ENCODE peak calls at places on chromosome 12, in six cellular contexts. S is endothelial cell of umbilical vein, I is A549, Z is GM12878, H is K562, E is HepG2. F is an unnamed sample.

GRCh38 chr12:46071769-46072624 is 81.6 kb upstream of the SCAF11 start:
- DNase-seq in H (peak), Z (peak), S (peak), E (peak), I (peak), F (peak)

GRCh38 chr12:97075583-97076268 is 168.7 kb downstream of the NEDD1 start:
- DNase-seq in H (no peak), Z (no peak), S (peak), I (no peak), E (no peak), F (no peak)

GRCh38 chr12:93776581-93777018 is 99.4 kb downstream of the CRADD start:
- DNase-seq in I (no peak), H (no peak), E (no peak), Z (no peak), S (no peak), F (no peak)

GRCh38 chr12:132668191-132669088 is 18.7 kb downstream of the POLE start:
- DNase-seq in H (no peak), E (no peak), S (no peak), I (no peak), Z (no peak), F (no peak)

GRCh38 chr12:28865776-28866175 is 283.3 kb upstream of the FAR2 start:
- DNase-seq in H (no peak), E (no peak), S (no peak), Z (no peak), I (no peak), F (no peak)

GRCh38 chr12:64810831-64811230 is 13.6 kb upstream of the TBC1D30 start:
- DNase-seq in I (no peak), Z (no peak), E (no peak), S (no peak), H (no peak), F (no peak)

GRCh38 chr12:96197503-96198272 is 3.5 kb downstream of the ELK3 start:
- DNase-seq in H (no peak), I (peak), Z (no peak), S (peak), E (no peak), F (no peak)

GRCh38 chr12:75818863-75819262 is 212.7 kb downstream of the PHLDA1 start:
- DNase-seq in S (no peak), Z (no peak), H (no peak), I (no peak), E (no peak), F (no peak)

GRCh38 chr12:45732936-45733335 is 3.4 kb downstream of the ARID2 start:
- DNase-seq in E (no peak), H (no peak), I (no peak), S (peak), Z (no peak), F (no peak)

GRCh38 chr12:14999421-15000047 is 26.7 kb downstream of the PDE6H start:
- DNase-seq in I (no peak), E (no peak), S (no peak), H (no peak), Z (no peak), F (no peak)

GRCh38 chr12:22034709-22035506 is 11.1 kb upstream of the CMAS start:
- DNase-seq in Z (no peak), H (no peak), I (no peak), S (peak), E (no peak), F (no peak)

GRCh38 chr12:49947593-49948226 is 2.8 kb upstream of the AQP2 start:
- DNase-seq in Z (no peak), S (no peak), I (no peak), H (no peak), E (no peak), F (no peak)

GRCh38 chr12:106245767-106246166 is 2.1 kb downstream of the CKAP4 start:
- DNase-seq in E (no peak), Z (no peak), H (no peak), S (peak), I (peak), F (no peak)

GRCh38 chr12:41034686-41035085 is 153.4 kb upstream of the PDZRN4 start:
- DNase-seq in E (no peak), H (no peak), Z (no peak), S (no peak), I (no peak), F (no peak)

GRCh38 chr12:43099691-43100163 is 452.3 kb downstream of the ADAMTS20 start:
- DNase-seq in S (no peak), E (no peak), I (no peak), Z (no peak), H (no peak), F (no peak)

GRCh38 chr12:68374315-68374982 is 42.3 kb upstream of the MDM1 start:
- DNase-seq in S (no peak), H (no peak), I (no peak), E (no peak), Z (peak), F (no peak)

GRCh38 chr12:79857675-79858074 is 77.2 kb downstream of the PPP1R12A start:
- DNase-seq in Z (no peak), S (no peak), E (no peak), H (no peak), I (no peak), F (no peak)

GRCh38 chr12:44053550-44054243 is 217.8 kb downstream of the TMEM117 start:
- DNase-seq in S (peak), I (no peak), Z (no peak), E (no peak), H (no peak), F (no peak)

GRCh38 chr12:49094104-49094948 is at the start of gene DHH:
- DNase-seq in H (peak), Z (no peak), E (no peak), I (no peak), S (peak), F (no peak)

GRCh38 chr12:124385219-124385969 is 90.5 kb downstream of the RFLNA start:
- DNase-seq in I (no peak), Z (no peak), H (no peak), E (no peak), S (no peak), F (no peak)

GRCh38 chr12:96081596-96081995 is 46.2 kb upstream of the LTA4H start:
- DNase-seq in E (no peak), Z (no peak), S (no peak), H (no peak), I (no peak), F (no peak)

GRCh38 chr12:1666215-1666614 is 24.7 kb upstream of the ADIPOR2 start:
- DNase-seq in I (no peak), H (peak), Z (no peak), E (peak), S (no peak), F (peak)

GRCh38 chr12:46506198-46506597 is 133.6 kb upstream of the SLC38A2 start:
- DNase-seq in Z (no peak), S (no peak), E (no peak), I (no peak), H (no peak), F (no peak)

GRCh38 chr12:65442418-65442817 is 163.9 kb downstream of the MSRB3 start:
- DNase-seq in H (no peak), E (no peak), S (no peak), I (no peak), Z (no peak), F (no peak)

GRCh38 chr12:53820503-53820902 is 68.7 kb upstream of the CISTR start:
- DNase-seq in H (no peak), S (no peak), I (peak), Z (no peak), E (no peak), F (peak)

GRCh38 chr12:26690601-26691000 is 142.4 kb downstream of the ITPR2 start:
- DNase-seq in Z (no peak), S (peak), H (no peak), E (no peak), I (no peak), F (no peak)

GRCh38 chr12:10612110-10612509 is 1.3 kb downstream of the MAGOHB start:
- DNase-seq in E (no peak), S (no peak), I (no peak), Z (no peak), H (peak), F (peak)

GRCh38 chr12:10613334-10614055 is at the start of gene MAGOHB:
- DNase-seq in Z (peak), S (peak), H (peak), I (peak), E (peak), F (peak)

GRCh38 chr12:10610188-10610587 is 3.2 kb downstream of the MAGOHB start:
- DNase-seq in I (no peak), H (no peak), E (no peak), S (no peak), Z (no peak), F (no peak)

GRCh38 chr12:10612954-10613333 is 465 bp downstream of the MAGOHB start:
- DNase-seq in Z (no peak), E (no peak), I (no peak), H (peak), S (no peak), F (peak)

DNA sequence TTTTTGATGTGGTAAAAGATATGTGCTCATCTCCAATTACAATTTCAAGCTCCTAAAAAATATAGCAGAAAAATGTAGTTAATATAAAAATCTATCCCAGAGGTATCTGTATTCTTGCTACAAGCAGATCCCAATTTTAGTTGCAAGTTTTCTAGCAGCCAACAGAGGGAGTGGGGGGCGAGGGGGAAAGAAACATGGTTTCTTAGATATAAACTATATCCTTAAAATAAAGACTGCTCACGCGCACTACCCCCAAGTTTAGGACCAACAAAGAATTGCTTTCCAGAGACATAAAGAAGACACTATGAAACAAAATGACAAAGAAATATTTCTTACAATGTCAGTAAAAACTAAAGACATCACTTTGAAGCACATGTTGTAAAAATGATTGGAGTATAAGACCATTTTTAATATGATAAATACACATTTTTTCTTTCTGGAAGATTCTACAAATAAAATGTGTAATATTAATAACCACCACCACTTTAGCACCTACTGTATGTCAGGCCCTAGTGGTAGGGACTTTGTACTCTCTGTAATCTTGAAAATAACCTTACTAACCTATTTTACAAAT is 5.4 kb downstream of the MAGOHB start:
- DNase-seq in S (peak), H (peak), I (no peak), E (no peak), Z (no peak), F (peak)
- TF ChIP-seq MYC in S (no peak), H (no peak), I (no peak), E (no peak), Z (no peak), F (no peak)

GRCh38 chr12:13135336-13136178 is 32.1 kb upstream of the GSG1 start:
- DNase-seq in Z (no peak), I (no peak), E (no peak), H (peak), S (peak), F (no peak)
- TF ChIP-seq CTCF in Z (no peak), I (no peak), E (no peak), H (no peak), S (peak), F (no peak)

GRCh38 chr12:27866382-27867101 is 86.5 kb upstream of the MANSC4 start:
- DNase-seq in H (no peak), S (no peak), Z (no peak), I (no peak), E (no peak), F (no peak)

GRCh38 chr12:27868165-27868564 is 88.1 kb upstream of the MANSC4 start:
- DNase-seq in H (no peak), I (no peak), E (no peak), S (no peak), Z (no peak), F (no peak)

GRCh38 chr12:27864521-27864920 is 84.5 kb upstream of the MANSC4 start:
- DNase-seq in S (peak), E (no peak), I (no peak), H (no peak), Z (no peak), F (no peak)

GRCh38 chr12:27861428-27862167 is 81.6 kb upstream of the MANSC4 start:
- DNase-seq in H (no peak), S (no peak), I (no peak), Z (peak), E (no peak), F (peak)

GRCh38 chr12:27865421-27865820 is 85.4 kb upstream of the MANSC4 start:
- DNase-seq in E (no peak), H (no peak), I (no peak), S (no peak), Z (no peak), F (peak)
- H3K4me3 ChIP-seq in E (no peak), H (no peak), I (no peak), S (no peak), Z (no peak), F (no peak)

GRCh38 chr12:33437598-33437997 is 2.0 kb downstream of the SYT10 start:
- DNase-seq in H (peak), Z (no peak), I (no peak), S (no peak), E (no peak), F (no peak)

GRCh38 chr12:33438025-33438772 is 1.4 kb downstream of the SYT10 start:
- DNase-seq in Z (no peak), S (no peak), I (no peak), H (peak), E (no peak), F (no peak)

GRCh38 chr12:33439587-33440011 is at the start of gene SYT10:
- DNase-seq in S (peak), Z (no peak), H (peak), I (no peak), E (no peak), F (no peak)

GRCh38 chr12:33440477-33440876 is 858 bp upstream of the SYT10 start:
- DNase-seq in E (no peak), Z (no peak), S (no peak), H (peak), I (no peak), F (no peak)

DNA sequence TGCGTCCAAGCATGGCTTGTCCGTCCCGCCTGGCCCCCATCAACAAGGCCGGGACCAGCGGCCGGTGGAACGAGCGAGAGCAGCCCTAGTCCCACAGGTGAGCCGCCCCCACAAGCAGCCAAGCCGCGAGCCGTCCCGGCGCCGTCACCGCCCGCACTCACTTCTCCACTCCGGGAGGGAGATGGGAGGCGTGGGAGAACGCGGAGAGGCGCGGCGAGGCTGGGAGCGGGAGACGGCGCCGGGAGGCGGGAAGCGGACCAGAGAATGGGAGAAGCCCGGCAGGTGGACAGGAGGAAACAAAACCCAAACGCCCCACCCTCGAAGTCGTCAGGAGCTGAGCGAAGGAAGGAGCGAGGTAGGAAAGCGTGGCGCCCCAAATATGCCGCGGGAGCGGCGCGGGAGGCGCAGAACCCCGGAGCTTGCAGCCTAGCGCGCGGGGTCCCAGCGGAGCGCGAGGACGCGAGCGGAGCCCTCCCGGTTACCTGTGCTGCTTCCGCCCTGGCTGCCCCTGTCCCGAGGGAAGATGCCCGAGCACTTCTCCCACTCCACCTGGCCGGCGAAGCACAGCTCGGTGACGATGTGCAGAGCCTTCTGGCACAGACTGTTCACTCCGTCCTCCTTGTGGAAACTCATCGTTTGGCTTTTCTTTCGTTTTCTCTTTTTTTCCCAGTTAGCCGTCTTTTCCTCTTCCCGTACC is 581 bp downstream of the SYT10 start:
- DNase-seq in Z (no peak), H (peak), E (no peak), S (no peak), I (no peak), F (no peak)
- TF ChIP-seq MYC in Z (no peak), H (no peak), E (no peak), S (no peak), I (no peak), F (no peak)

DNA sequence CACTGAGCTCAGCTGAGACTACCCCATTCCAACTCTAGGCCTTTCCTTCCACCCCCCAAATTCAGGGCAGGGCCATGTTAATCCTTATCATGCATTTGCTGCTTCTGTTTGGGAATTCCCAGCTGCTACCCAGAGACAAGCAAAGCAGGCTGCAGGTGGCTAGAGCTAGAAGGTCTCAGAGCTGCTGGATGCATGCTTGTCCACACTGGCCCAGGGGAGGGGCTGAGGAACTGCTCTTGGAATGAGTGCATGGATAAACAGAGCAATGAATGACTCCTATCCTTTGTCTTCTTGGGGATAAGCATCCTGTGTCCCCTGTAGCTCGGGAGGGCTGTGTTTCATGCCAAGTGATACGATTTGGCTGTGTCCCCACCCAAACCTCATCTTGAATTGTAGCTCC is 136.8 kb upstream of the NOS1 start:
- DNase-seq in H (no peak), Z (no peak), I (no peak), S (no peak), E (no peak), F (no peak)
- TF ChIP-seq CTCF in H (no peak), Z (no peak), I (no peak), S (no peak), E (no peak), F (no peak)

GRCh38 chr12:47818382-47818700 is 1.4 kb downstream of the HDAC7 start:
- DNase-seq in S (peak), I (no peak), H (peak), Z (no peak), E (no peak), F (peak)

GRCh38 chr12:47816646-47817271 is 2.9 kb downstream of the HDAC7 start:
- DNase-seq in S (peak), I (no peak), Z (no peak), E (no peak), H (no peak), F (no peak)

GRCh38 chr12:47818701-47819543 is 781 bp downstream of the HDAC7 start:
- DNase-seq in S (peak), H (peak), I (peak), E (peak), Z (no peak), F (peak)

GRCh38 chr12:47817272-47818006 is 2.3 kb downstream of the HDAC7 start:
- DNase-seq in I (peak), S (no peak), Z (no peak), H (no peak), E (peak), F (no peak)

DNA sequence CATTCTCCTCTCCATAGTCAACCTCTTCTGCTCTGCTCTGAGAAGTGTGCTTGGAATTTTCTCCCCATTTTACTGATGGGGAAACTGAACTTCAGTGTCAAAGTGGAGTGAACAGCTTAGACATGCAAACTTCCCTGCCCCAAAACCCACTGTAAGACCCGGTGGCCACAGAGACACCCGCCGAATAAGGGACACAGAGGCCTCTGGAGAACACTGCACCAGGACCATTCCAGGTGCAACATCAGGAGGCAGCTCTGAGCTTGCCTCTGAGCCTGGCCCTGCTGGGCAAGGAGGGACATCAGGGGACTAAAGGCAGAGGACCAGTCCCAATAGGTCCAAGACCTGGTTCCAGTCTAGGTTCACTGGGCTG is 1.7 kb downstream of the HDAC7 start:
- DNase-seq in E (no peak), S (no peak), I (no peak), Z (no peak), H (no peak), F (no peak)
- H3K4me3 ChIP-seq in E (peak), S (peak), I (peak), Z (peak), H (peak), F (peak)

DNA sequence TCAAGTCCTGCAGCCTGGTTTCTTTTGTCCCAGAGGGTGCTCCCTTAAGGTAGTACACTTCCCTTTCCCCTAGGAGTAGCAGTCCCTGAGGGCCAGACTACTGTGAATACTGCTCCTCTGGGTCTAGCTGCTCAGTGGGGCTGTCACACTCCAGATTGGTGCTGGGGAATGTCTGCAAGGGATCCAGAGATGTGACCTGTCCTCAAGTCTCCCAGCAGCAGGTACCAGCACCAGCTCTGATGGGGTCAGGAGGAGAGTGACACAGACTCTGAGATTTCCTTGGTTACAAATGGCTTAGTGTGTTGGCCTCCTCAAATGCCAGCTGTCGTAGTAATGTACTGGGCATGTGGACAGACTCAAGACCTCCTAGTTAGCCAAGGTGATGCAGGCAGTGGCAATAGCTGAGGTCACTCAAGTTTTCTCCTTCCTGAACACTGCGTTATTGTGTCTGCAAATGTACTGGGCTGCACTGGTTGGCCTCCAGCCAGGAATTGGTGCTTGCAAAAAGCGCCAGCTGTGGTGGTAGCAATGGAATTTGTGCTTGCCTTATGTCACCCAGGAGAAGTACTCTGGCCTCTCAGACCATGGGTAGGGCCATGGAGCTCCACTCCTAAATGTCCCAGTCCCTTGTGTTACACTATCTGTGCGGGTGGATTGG is 36.4 kb upstream of the AEBP2 start:
- DNase-seq in Z (no peak), E (peak), I (no peak), H (no peak), S (peak), F (no peak)
- TF ChIP-seq MYC in Z (no peak), E (no peak), I (no peak), H (no peak), S (no peak), F (no peak)

GRCh38 chr12:108237272-108237671 is 101.8 kb downstream of the CMKLR1 start:
- DNase-seq in Z (no peak), S (no peak), E (peak), I (no peak), H (peak), F (peak)
- TF ChIP-seq CTCF in Z (peak), S (no peak), E (peak), I (no peak), H (peak), F (peak)

GRCh38 chr12:67237231-67237630 is 31.9 kb upstream of the CAND1 start:
- DNase-seq in Z (no peak), H (no peak), I (no peak), S (no peak), E (peak), F (no peak)
- H3K4me3 ChIP-seq in Z (no peak), H (no peak), I (no peak), S (no peak), E (no peak), F (no peak)

GRCh38 chr12:57218030-57218853 is 1.6 kb downstream of the NXPH4 start:
- DNase-seq in E (no peak), H (no peak), I (no peak), Z (no peak), S (no peak), F (no peak)
- TF ChIP-seq MYC in E (no peak), H (no peak), I (no peak), Z (no peak), S (no peak), F (no peak)